ENCODE peak calls at places on chromosomes 3 and 15, in four cellular contexts. One of them, this sample, is unnamed. For H3K9me3, the result is how much of the 10 kb centered on the place peaks cover.

GRCh38 chr15:40633178-40633577 is 39.1 kb downstream of the KNL1 start:
- DNase-seq in neuronal stem cell: no peak
- DNase-seq in H9: no peak
- DNase-seq in fibroblast of lung: peak
- DNase-seq in this sample: no peak

GRCh38 chr15:38002883-38003477 is 68.5 kb downstream of the TMCO5A start:
- DNase-seq in neuronal stem cell: peak
- DNase-seq in H9: peak
- DNase-seq in fibroblast of lung: peak
- DNase-seq in this sample: peak

GRCh38 chr3:27659279-27660021 is 62.7 kb downstream of the EOMES start:
- DNase-seq in neuronal stem cell: peak
- DNase-seq in H9: peak
- DNase-seq in fibroblast of lung: peak
- DNase-seq in this sample: peak

GRCh38 chr3:101497803-101498202 is 15.2 kb downstream of the SENP7 start:
- DNase-seq in neuronal stem cell: no peak
- DNase-seq in H9: no peak
- DNase-seq in fibroblast of lung: no peak
- DNase-seq in this sample: no peak

GRCh38 chr3:82100378-82100777 is 338.9 kb upstream of the GBE1 start:
- DNase-seq in neuronal stem cell: peak
- DNase-seq in H9: no peak
- DNase-seq in fibroblast of lung: peak
- DNase-seq in this sample: peak

GRCh38 chr3:38573606-38574005 is 75.9 kb downstream of the SCN5A start:
- DNase-seq in neuronal stem cell: no peak
- DNase-seq in H9: peak
- DNase-seq in fibroblast of lung: no peak
- DNase-seq in this sample: no peak

GRCh38 chr3:141840737-141841544 is 35.5 kb upstream of the ATP1B3 start:
- DNase-seq in neuronal stem cell: no peak
- DNase-seq in H9: no peak
- DNase-seq in fibroblast of lung: peak
- DNase-seq in this sample: no peak

GRCh38 chr3:183494341-183494740 is 61.2 kb downstream of the KLHL6 start:
- DNase-seq in neuronal stem cell: no peak
- DNase-seq in H9: peak
- DNase-seq in fibroblast of lung: no peak
- DNase-seq in this sample: no peak

GRCh38 chr3:51997935-51998596 is 2.4 kb upstream of the RPL29 start:
- DNase-seq in neuronal stem cell: no peak
- DNase-seq in H9: no peak
- DNase-seq in fibroblast of lung: peak
- DNase-seq in this sample: no peak

GRCh38 chr3:111998661-111999641 is at the start of gene TAGLN3:
- DNase-seq in neuronal stem cell: peak
- DNase-seq in H9: peak
- DNase-seq in fibroblast of lung: peak
- DNase-seq in this sample: peak

DNA sequence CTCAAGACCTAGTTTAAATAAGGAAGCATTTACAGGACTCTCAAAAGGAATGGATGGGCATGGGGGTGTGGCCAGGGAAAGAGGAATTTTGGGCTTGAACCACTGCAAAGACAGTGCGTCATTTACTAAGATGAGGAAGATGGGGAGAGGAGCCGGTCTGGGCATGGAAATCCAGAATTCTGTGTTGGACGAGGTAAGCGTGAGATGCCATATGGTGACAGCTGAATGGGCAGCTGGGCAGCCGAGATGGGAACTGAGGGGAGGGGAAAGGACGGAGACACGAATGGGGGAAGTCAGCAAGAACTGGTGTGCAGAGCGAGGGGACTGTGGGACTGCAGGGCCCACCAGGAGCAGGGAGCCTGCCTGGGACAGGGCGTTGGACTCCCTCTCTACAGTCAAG is 24.2 kb downstream of the TMEM44 start:
- DNase-seq in neuronal stem cell: no peak
- DNase-seq in H9: no peak
- DNase-seq in fibroblast of lung: no peak
- DNase-seq in this sample: no peak
- H2AFZ ChIP-seq in neuronal stem cell: no peak
- H2AFZ ChIP-seq in H9: no peak
- H2AFZ ChIP-seq in fibroblast of lung: no peak
- H2AFZ ChIP-seq in this sample: no peak

GRCh38 chr15:47363653-47364052 is 353.7 kb upstream of the SEMA6D start:
- DNase-seq in neuronal stem cell: no peak
- DNase-seq in H9: no peak
- DNase-seq in fibroblast of lung: no peak
- DNase-seq in this sample: no peak

GRCh38 chr15:47364671-47365141 is 352.6 kb upstream of the SEMA6D start:
- DNase-seq in neuronal stem cell: no peak
- DNase-seq in H9: no peak
- DNase-seq in fibroblast of lung: no peak
- DNase-seq in this sample: peak

GRCh38 chr15:47356297-47356696 is 361.0 kb upstream of the SEMA6D start:
- DNase-seq in neuronal stem cell: no peak
- DNase-seq in H9: no peak
- DNase-seq in fibroblast of lung: no peak
- DNase-seq in this sample: no peak

GRCh38 chr15:47358876-47359275 is 358.4 kb upstream of the SEMA6D start:
- DNase-seq in neuronal stem cell: no peak
- DNase-seq in H9: no peak
- DNase-seq in fibroblast of lung: no peak
- DNase-seq in this sample: no peak

DNA sequence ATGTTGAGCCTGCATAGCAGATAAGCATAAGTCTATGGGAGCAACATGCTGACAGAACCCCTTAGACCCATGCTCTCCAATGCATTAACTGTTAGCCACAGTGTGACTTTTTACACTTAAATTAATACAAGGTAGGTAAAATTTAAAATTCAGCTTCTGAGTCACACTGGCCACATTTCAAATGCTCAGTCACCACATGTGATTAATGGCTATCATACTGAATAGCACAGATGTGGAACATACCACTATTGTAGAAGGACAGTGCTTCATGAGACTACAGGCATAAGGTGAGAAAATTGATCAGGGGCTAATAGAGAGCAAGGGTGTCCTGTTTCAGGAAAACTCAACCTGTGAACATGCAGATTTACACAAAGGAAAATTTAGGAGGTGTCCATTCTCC is 357.0 kb upstream of the SEMA6D start:
- DNase-seq in neuronal stem cell: no peak
- DNase-seq in H9: no peak
- DNase-seq in fibroblast of lung: peak
- DNase-seq in this sample: no peak
- H3K9me3 ChIP-seq in neuronal stem cell: under half
- H3K9me3 ChIP-seq in H9: under half
- H3K9me3 ChIP-seq in fibroblast of lung: under half
- H3K9me3 ChIP-seq in this sample: under half

DNA sequence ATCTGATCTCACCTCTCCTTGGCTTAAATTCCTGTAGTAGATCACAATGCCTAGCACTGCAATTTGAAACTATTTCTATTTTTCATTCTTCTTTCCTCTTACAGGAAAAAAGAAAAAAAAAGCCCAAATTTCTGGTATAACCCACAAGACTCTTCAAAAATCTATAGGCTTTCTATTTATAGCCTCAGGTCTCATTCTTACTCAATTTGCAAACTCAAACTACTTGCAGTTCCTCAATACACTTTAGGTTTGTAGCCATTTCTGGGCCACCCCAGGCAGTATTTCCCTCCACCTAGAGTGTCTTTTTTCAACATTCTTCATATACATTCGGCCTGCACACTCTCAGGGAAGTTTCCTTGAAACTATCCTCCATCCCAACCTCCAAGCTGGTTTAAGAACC is 169.0 kb downstream of the TBC1D5 start:
- DNase-seq in neuronal stem cell: no peak
- DNase-seq in H9: no peak
- DNase-seq in fibroblast of lung: no peak
- DNase-seq in this sample: no peak
- H3K4me2 ChIP-seq in neuronal stem cell: no peak
- H3K4me2 ChIP-seq in H9: no peak
- H3K4me2 ChIP-seq in fibroblast of lung: no peak
- H3K4me2 ChIP-seq in this sample: no peak

GRCh38 chr3:3615533-3615932 is 183.7 kb upstream of the LRRN1 start:
- DNase-seq in neuronal stem cell: no peak
- DNase-seq in H9: no peak
- DNase-seq in fibroblast of lung: peak
- DNase-seq in this sample: no peak
- H2AFZ ChIP-seq in neuronal stem cell: no peak
- H2AFZ ChIP-seq in H9: no peak
- H2AFZ ChIP-seq in fibroblast of lung: no peak
- H2AFZ ChIP-seq in this sample: no peak

GRCh38 chr3:179826247-179826637 is 173.4 kb downstream of the USP13 start:
- DNase-seq in neuronal stem cell: no peak
- DNase-seq in H9: no peak
- DNase-seq in fibroblast of lung: no peak
- DNase-seq in this sample: no peak

GRCh38 chr3:179832333-179832854 is 179.6 kb downstream of the USP13 start:
- DNase-seq in neuronal stem cell: no peak
- DNase-seq in H9: no peak
- DNase-seq in fibroblast of lung: no peak
- DNase-seq in this sample: no peak

GRCh38 chr3:179825527-179826246 is 172.8 kb downstream of the USP13 start:
- DNase-seq in neuronal stem cell: no peak
- DNase-seq in H9: no peak
- DNase-seq in fibroblast of lung: no peak
- DNase-seq in this sample: no peak

GRCh38 chr3:179829391-179829790 is 176.6 kb downstream of the USP13 start:
- DNase-seq in neuronal stem cell: no peak
- DNase-seq in H9: peak
- DNase-seq in fibroblast of lung: no peak
- DNase-seq in this sample: peak

DNA sequence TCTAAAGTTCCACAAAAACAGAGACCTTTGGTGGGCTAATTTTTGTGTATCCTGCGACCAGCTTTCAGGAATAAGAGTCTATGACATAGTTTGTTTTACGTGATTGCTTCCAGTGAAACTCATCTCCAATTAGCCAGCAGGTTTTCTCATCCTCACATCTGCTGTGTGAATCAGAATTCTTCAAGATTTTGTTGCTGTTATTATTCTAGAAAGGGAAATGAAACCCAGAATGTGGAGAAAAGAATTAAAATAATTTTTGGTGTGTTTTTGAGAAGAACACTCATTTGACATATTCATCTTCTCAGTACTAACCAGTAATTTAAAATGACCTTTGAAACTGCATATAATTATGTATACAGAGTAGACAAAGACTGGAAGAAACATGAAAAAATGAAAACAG is 175.9 kb downstream of the USP13 start:
- DNase-seq in neuronal stem cell: no peak
- DNase-seq in H9: no peak
- DNase-seq in fibroblast of lung: no peak
- DNase-seq in this sample: no peak
- H3K9me3 ChIP-seq in neuronal stem cell: under half
- H3K9me3 ChIP-seq in H9: under half
- H3K9me3 ChIP-seq in fibroblast of lung: under half
- H3K9me3 ChIP-seq in this sample: under half

DNA sequence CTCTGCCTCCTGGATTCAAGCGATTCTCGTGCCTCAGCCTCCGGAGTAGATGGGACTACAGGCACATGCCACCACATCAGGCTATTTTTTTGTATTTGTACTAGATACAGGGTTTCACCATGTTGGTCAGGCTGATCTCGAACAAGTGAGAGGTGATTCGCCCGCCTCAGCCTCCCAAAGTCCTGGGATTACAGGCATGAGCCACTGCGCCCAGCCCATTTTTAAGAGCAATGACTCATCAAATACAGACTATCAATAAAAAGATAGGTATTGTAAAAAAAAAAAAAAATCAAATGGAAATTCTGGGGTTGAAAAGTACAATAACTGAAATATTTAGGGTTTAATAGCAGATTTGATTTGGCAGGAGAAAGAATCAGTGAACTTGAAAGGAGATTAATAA is 129.0 kb downstream of the TJP1 start:
- DNase-seq in neuronal stem cell: no peak
- DNase-seq in H9: no peak
- DNase-seq in fibroblast of lung: no peak
- DNase-seq in this sample: no peak
- H3K4me2 ChIP-seq in neuronal stem cell: no peak
- H3K4me2 ChIP-seq in H9: no peak
- H3K4me2 ChIP-seq in fibroblast of lung: no peak
- H3K4me2 ChIP-seq in this sample: no peak

GRCh38 chr3:31174055-31174454 is 279.6 kb upstream of the GADL1 start:
- DNase-seq in neuronal stem cell: no peak
- DNase-seq in H9: no peak
- DNase-seq in fibroblast of lung: no peak
- DNase-seq in this sample: no peak
- H2AFZ ChIP-seq in neuronal stem cell: peak
- H2AFZ ChIP-seq in H9: no peak
- H2AFZ ChIP-seq in fibroblast of lung: no peak
- H2AFZ ChIP-seq in this sample: peak

GRCh38 chr3:179035232-179035631 is 36.4 kb downstream of the ZMAT3 start:
- DNase-seq in neuronal stem cell: no peak
- DNase-seq in H9: no peak
- DNase-seq in fibroblast of lung: no peak
- DNase-seq in this sample: no peak
- H3K9me3 ChIP-seq in neuronal stem cell: under half
- H3K9me3 ChIP-seq in H9: under half
- H3K9me3 ChIP-seq in fibroblast of lung: under half
- H3K9me3 ChIP-seq in this sample: under half